ENCODE peak calls at places on chromosome X, in five cellular contexts. One of them, this sample, is unnamed.
A peak's percentile ranks its signal among the peaks of the same experiment; 100 is the strongest.

GRCh38 chrX:16771483-16772398 is 14.5 kb upstream of the TXLNG start:
- DNase-seq in CD8-positive, alpha-beta memory T cell: no peak
- DNase-seq in ureter: no peak
- DNase-seq in HFFc6: peak; percentile 83
- DNase-seq in NB4: peak; percentile 79
- DNase-seq in this sample: peak; percentile 86

GRCh38 chrX:72621163-72621562 is 48.5 kb upstream of the HDAC8 start:
- DNase-seq in CD8-positive, alpha-beta memory T cell: no peak
- DNase-seq in ureter: no peak
- DNase-seq in HFFc6: no peak
- DNase-seq in NB4: no peak
- DNase-seq in this sample: no peak

GRCh38 chrX:7109838-7110793 is 37.4 kb upstream of the STS start:
- DNase-seq in CD8-positive, alpha-beta memory T cell: no peak
- DNase-seq in ureter: no peak
- DNase-seq in HFFc6: no peak
- DNase-seq in NB4: no peak
- DNase-seq in this sample: no peak

GRCh38 chrX:116111934-116112595 is 58.5 kb upstream of the AGTR2 start:
- DNase-seq in CD8-positive, alpha-beta memory T cell: no peak
- DNase-seq in ureter: no peak
- DNase-seq in HFFc6: no peak
- DNase-seq in NB4: no peak
- DNase-seq in this sample: no peak

GRCh38 chrX:136130931-136131843 is 16.1 kb upstream of the FHL1 start:
- DNase-seq in CD8-positive, alpha-beta memory T cell: no peak
- DNase-seq in ureter: no peak
- DNase-seq in HFFc6: peak; percentile 88
- DNase-seq in NB4: peak; percentile 18
- DNase-seq in this sample: peak; percentile 79

GRCh38 chrX:116499780-116500179 is 37.0 kb upstream of the CT83 start:
- DNase-seq in CD8-positive, alpha-beta memory T cell: no peak
- DNase-seq in ureter: no peak
- DNase-seq in HFFc6: no peak
- DNase-seq in NB4: peak; percentile 0
- DNase-seq in this sample: peak; percentile 2

GRCh38 chrX:70262952-70263567 is 3.1 kb upstream of the P2RY4 start:
- DNase-seq in CD8-positive, alpha-beta memory T cell: no peak
- DNase-seq in ureter: peak; percentile 65
- DNase-seq in HFFc6: peak; percentile 5
- DNase-seq in NB4: peak; percentile 66
- DNase-seq in this sample: peak; percentile 20

GRCh38 chrX:48999030-48999429 is 3.0 kb downstream of the GRIPAP1 start:
- DNase-seq in CD8-positive, alpha-beta memory T cell: no peak
- DNase-seq in ureter: no peak
- DNase-seq in HFFc6: no peak
- DNase-seq in NB4: no peak
- DNase-seq in this sample: no peak

GRCh38 chrX:136880003-136880451 is 498 bp downstream of the RBMX start:
- DNase-seq in CD8-positive, alpha-beta memory T cell: peak; percentile 12
- DNase-seq in ureter: peak; percentile 44
- DNase-seq in HFFc6: peak; percentile 13
- DNase-seq in NB4: peak; percentile 48
- DNase-seq in this sample: no peak

This sample was measured in brain microvascular endothelial cell.